ENCODE peak calls at places on chromosome 20, in nine cellular contexts. D is stomach, P is endothelial cell of umbilical vein, X is WTC11, S is cardiac fibroblast, B is GM12878, C is foreskin keratinocyte, F is AG09319, Z is psoas muscle. N is an unnamed sample.
A peak's percentile ranks its signal among the peaks of the same experiment; 100 is the strongest.

GRCh38 chr20:11195899-11196558 is 522.2 kb upstream of the JAG1 start:
- DNase-seq in P (peak; percentile 57), Z (no peak), C (peak; percentile 97), F (no peak), S (peak; percentile 87), D (no peak), B (no peak), X (no peak), N (no peak)

GRCh38 chr20:37649017-37649416 is 44.8 kb upstream of the CTNNBL1 start:
- DNase-seq in X (no peak), Z (no peak), D (no peak), F (no peak), B (no peak), P (peak; percentile 40), S (peak; percentile 52), C (no peak), N (no peak)

GRCh38 chr20:63093966-63094766 is 87.4 kb upstream of the BHLHE23 start:
- DNase-seq in C (no peak), B (no peak), X (peak; percentile 10), D (no peak), S (no peak), P (no peak), F (no peak), Z (no peak), N (peak; percentile 19)

GRCh38 chr20:19764207-19764606 is 6.1 kb downstream of the RIN2 start:
- DNase-seq in P (no peak), S (no peak), D (no peak), Z (no peak), C (no peak), F (no peak), X (no peak), B (no peak), N (no peak)

GRCh38 chr20:32742322-32743236 is 688 bp downstream of the COMMD7 start:
- DNase-seq in F (no peak), P (no peak), B (no peak), Z (no peak), S (no peak), C (no peak), D (no peak), X (no peak), N (no peak)

GRCh38 chr20:62426678-62427077 is 661 bp downstream of the RBBP8NL start:
- DNase-seq in F (no peak), P (no peak), Z (no peak), B (no peak), C (no peak), S (no peak), X (peak; percentile 74), D (peak; percentile 74), N (peak; percentile 42)

GRCh38 chr20:38104283-38104682 is 60.8 kb downstream of the TGM2 start:
- DNase-seq in C (no peak), B (no peak), Z (no peak), F (no peak), S (no peak), P (no peak), X (no peak), D (no peak), N (no peak)

GRCh38 chr20:49674383-49675352 is 39.0 kb downstream of the B4GALT5 start:
- DNase-seq in C (peak; percentile 72), F (no peak), S (peak; percentile 51), D (no peak), Z (no peak), P (no peak), X (no peak), B (no peak), N (no peak)

GRCh38 chr20:38303908-38304379 is at the start of gene BPI:
- DNase-seq in S (no peak), X (no peak), Z (peak; percentile 29), C (no peak), D (peak; percentile 33), F (no peak), P (no peak), B (no peak), N (peak; percentile 27)

GRCh38 chr20:46255440-46256104 is 52.7 kb downstream of the CDH22 start:
- DNase-seq in S (peak; percentile 34), C (peak; percentile 92), B (no peak), F (no peak), X (no peak), P (peak; percentile 36), D (peak; percentile 93), Z (peak; percentile 61), N (peak; percentile 89)

GRCh38 chr20:15814903-15815302 is 758.3 kb downstream of the KIF16B start:
- DNase-seq in D (no peak), B (no peak), P (no peak), C (peak; percentile 75), F (peak; percentile 22), S (no peak), X (no peak), Z (no peak), N (no peak)

GRCh38 chr20:62723351-62723750 is 14.7 kb downstream of the NTSR1 start:
- DNase-seq in F (no peak), P (peak; percentile 50), Z (peak; percentile 41), C (no peak), B (no peak), S (no peak), D (peak; percentile 48), X (no peak), N (no peak)

GRCh38 chr20:63974402-63975200 is 4.8 kb downstream of the SAMD10 start:
- DNase-seq in P (no peak), Z (no peak), S (peak; percentile 19), X (no peak), C (no peak), F (no peak), B (no peak), D (peak; percentile 64), N (peak; percentile 32)

GRCh38 chr20:49647509-49647908 is 66.2 kb downstream of the B4GALT5 start:
- DNase-seq in B (no peak), C (no peak), D (no peak), S (no peak), X (no peak), P (no peak), Z (no peak), F (no peak), N (no peak)

GRCh38 chr20:13822459-13822858 is 37.6 kb downstream of the NDUFAF5 start:
- DNase-seq in F (no peak), B (no peak), D (no peak), Z (no peak), P (no peak), S (no peak), C (no peak), X (peak; percentile 19), N (no peak)

GRCh38 chr20:53157443-53158408 is 185.6 kb downstream of the TSHZ2 start:
- DNase-seq in S (peak; percentile 44), Z (peak; percentile 19), F (peak; percentile 16), C (no peak), X (peak; percentile 83), P (peak; percentile 27), B (no peak), D (peak; percentile 51), N (peak; percentile 65)

GRCh38 chr20:63542696-63543095 is 4.9 kb downstream of the SRMS start:
- DNase-seq in B (no peak), D (no peak), P (no peak), Z (no peak), S (no peak), C (no peak), X (no peak), F (no peak), N (no peak)

GRCh38 chr20:21129861-21130260 is 4.0 kb downstream of the KIZ start:
- DNase-seq in S (no peak), D (no peak), Z (no peak), P (no peak), C (no peak), B (no peak), X (no peak), F (no peak), N (no peak)
- TF ChIP-seq CTCF in S (no peak), D (no peak), Z (no peak), P (no peak), C (no peak), B (no peak), X (no peak), F (no peak), N (no peak)

GRCh38 chr20:7029005-7029404 is 261.5 kb downstream of the BMP2 start:
- DNase-seq in P (no peak), X (no peak), D (no peak), C (no peak), F (no peak), Z (no peak), S (no peak), B (no peak), N (no peak)

GRCh38 chr20:7025635-7026034 is 258.1 kb downstream of the BMP2 start:
- DNase-seq in S (no peak), X (no peak), P (no peak), Z (no peak), F (no peak), D (no peak), C (no peak), B (no peak), N (no peak)

DNA sequence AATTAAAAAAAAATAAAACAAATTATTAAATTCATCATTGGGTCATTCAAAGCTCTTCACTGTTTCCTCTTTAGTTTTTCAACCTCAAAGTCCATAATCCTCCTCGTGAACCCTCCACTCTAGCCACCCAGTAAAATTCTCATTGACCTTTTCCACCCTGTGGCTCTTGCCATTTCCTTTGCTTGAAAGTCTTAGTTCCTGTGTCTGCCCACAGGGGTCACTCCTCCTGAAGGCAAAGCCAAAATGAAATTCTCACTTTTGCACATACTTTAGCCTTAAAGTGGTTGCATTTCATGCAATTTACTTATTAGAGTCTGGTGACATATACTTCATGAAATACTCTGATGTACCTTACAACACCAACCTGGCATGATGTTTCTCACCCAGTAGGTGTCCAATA is 263.7 kb downstream of the BMP2 start:
- DNase-seq in Z (no peak), F (no peak), P (no peak), B (no peak), X (no peak), C (no peak), D (no peak), S (peak; percentile 12), N (no peak)
- TF ChIP-seq CTCF in Z (no peak), F (peak; percentile 27), P (no peak), B (peak; percentile 33), X (no peak), C (peak; percentile 46), D (peak; percentile 19), S (peak; percentile 49), N (no peak)

GRCh38 chr20:23186808-23187207 is 100.7 kb upstream of the CD93 start:
- DNase-seq in C (no peak), D (no peak), Z (no peak), P (no peak), B (no peak), F (no peak), X (no peak), S (no peak), N (no peak)
- TF ChIP-seq CTCF in C (no peak), D (no peak), Z (no peak), P (no peak), B (no peak), F (no peak), X (no peak), S (no peak), N (no peak)

DNA sequence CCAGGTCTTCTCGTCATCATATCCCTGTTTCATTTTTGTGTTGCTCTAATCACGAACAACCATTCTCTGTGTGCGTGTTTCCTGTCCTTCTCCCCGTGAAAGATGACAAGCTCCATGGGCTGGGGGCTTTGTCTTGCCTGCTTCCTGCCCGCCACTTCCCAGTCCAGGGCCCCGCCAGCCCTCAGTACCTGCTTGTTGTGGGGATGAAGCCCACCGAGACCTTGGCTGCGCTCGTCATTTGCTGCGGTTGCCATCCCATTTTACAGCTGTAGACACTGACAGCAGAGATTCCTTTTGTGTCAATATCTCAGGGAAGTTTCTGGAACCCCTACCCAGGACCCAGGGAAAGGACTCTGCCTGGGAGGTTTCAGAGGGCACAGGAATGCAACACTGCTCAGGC is 40.3 kb upstream of the STX16 start:
- DNase-seq in X (no peak), D (no peak), Z (no peak), F (no peak), S (no peak), B (no peak), C (no peak), P (no peak), N (no peak)
- TF ChIP-seq CTCF in X (no peak), D (no peak), Z (no peak), F (no peak), S (no peak), B (no peak), C (no peak), P (no peak), N (no peak)